ENCODE peak calls at places on chromosome 7, in eight cellular contexts. W, R, V, O, H, Z, S and J are unnamed samples.
A peak's percentile ranks its signal among the peaks of the same experiment; 100 is the strongest.

GRCh38 chr7:101169110-101169837 is 3.9 kb upstream of the VGF start:
- DNase-seq in H (no peak), O (no peak), Z (no peak), R (no peak), W (no peak), S (no peak), V (no peak), J (no peak)

GRCh38 chr7:35729061-35729783 is 34.3 kb upstream of the HERPUD2 start:
- DNase-seq in W (no peak), H (no peak), O (no peak), Z (no peak), V (no peak), S (no peak), R (no peak), J (no peak)

GRCh38 chr7:24821045-24821853 is 64.0 kb upstream of the GSDME start:
- DNase-seq in W (no peak), V (peak; percentile 96), S (peak; percentile 88), O (peak; percentile 95), Z (no peak), R (peak; percentile 20), H (peak; percentile 71), J (peak; percentile 80)

GRCh38 chr7:15358112-15358511 is 203.7 kb downstream of the AGMO start:
- DNase-seq in R (no peak), V (no peak), H (no peak), W (no peak), S (no peak), O (no peak), Z (no peak), J (no peak)

GRCh38 chr7:137572071-137572784 is 228.7 kb upstream of the PTN start:
- DNase-seq in V (no peak), S (no peak), R (no peak), H (no peak), W (no peak), O (no peak), Z (no peak), J (no peak)

GRCh38 chr7:7639847-7640220 is 718 bp upstream of the UMAD1 start:
- DNase-seq in O (no peak), W (no peak), S (no peak), H (no peak), R (no peak), Z (no peak), V (peak; percentile 2), J (no peak)

GRCh38 chr7:80066646-80067045 is 68.0 kb upstream of the GNAI1 start:
- DNase-seq in H (no peak), Z (no peak), R (no peak), W (no peak), O (no peak), S (no peak), V (no peak), J (no peak)

GRCh38 chr7:156929789-156930539 is 19.5 kb upstream of the NOM1 start:
- DNase-seq in S (no peak), W (no peak), R (no peak), V (no peak), H (no peak), O (no peak), Z (no peak), J (no peak)

GRCh38 chr7:91239171-91239604 is 25.0 kb upstream of the FZD1 start:
- DNase-seq in V (peak; percentile 84), O (no peak), H (no peak), R (no peak), Z (no peak), S (no peak), W (no peak), J (no peak)

GRCh38 chr7:31521336-31522010 is 7.6 kb downstream of the ITPRID1 start:
- DNase-seq in V (no peak), Z (no peak), S (no peak), H (no peak), W (no peak), O (no peak), R (no peak), J (no peak)

GRCh38 chr7:1812693-1813393 is 142.8 kb downstream of the ELFN1 start:
- DNase-seq in V (no peak), O (no peak), R (no peak), S (no peak), H (peak; percentile 59), Z (no peak), W (no peak), J (no peak)

GRCh38 chr7:96596120-96596826 is 113.4 kb downstream of the SEM1 start:
- DNase-seq in V (no peak), O (no peak), S (no peak), W (no peak), Z (no peak), H (no peak), R (no peak), J (no peak)

GRCh38 chr7:945556-946255 is 8.8 kb downstream of the ADAP1 start:
- DNase-seq in W (peak; percentile 88), V (no peak), O (peak; percentile 86), R (peak; percentile 8), Z (no peak), S (peak; percentile 97), H (peak; percentile 94), J (peak; percentile 61)

GRCh38 chr7:27193335-27194001 is 6.4 kb downstream of the HOXA13 start:
- DNase-seq in R (no peak), H (peak; percentile 22), V (no peak), Z (peak; percentile 12), W (no peak), S (no peak), O (no peak), J (peak; percentile 44)

GRCh38 chr7:137882261-137882668 is 35.5 kb upstream of the DGKI start:
- DNase-seq in R (no peak), O (peak; percentile 85), W (peak; percentile 19), H (no peak), S (no peak), Z (peak; percentile 58), V (peak; percentile 100), J (no peak)

GRCh38 chr7:98879198-98879988 is 1.1 kb downstream of the TRRAP start:
- DNase-seq in V (peak; percentile 17), W (no peak), R (peak; percentile 17), S (no peak), O (peak; percentile 27), Z (no peak), H (peak; percentile 66), J (peak; percentile 66)

GRCh38 chr7:70208236-70209063 is 610.2 kb downstream of the AUTS2 start:
- DNase-seq in H (no peak), V (no peak), S (no peak), O (no peak), W (no peak), Z (no peak), R (no peak), J (no peak)

DNA sequence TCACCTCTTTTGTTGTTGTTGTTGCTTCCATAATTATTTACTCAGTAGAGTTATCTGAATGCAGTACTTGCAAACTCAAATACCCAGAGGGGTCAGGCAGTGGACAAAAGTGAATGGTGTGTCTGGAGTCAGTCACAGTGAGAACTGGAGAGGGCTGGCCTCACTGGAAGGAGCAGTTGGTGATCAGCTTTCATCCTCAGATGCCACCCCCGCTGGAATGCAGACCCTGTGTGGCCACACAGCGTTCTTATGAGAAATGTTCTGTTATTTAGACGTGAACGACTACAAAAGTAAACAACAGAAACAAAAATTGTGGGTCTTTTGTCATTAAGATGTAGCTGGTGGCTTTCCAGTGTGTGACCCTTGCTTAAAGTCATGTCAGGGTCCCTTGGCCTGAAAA is 29.6 kb upstream of the VPS41 start:
- DNase-seq in S (no peak), H (no peak), W (no peak), R (no peak), V (no peak), O (no peak), Z (no peak), J (no peak)
- H3K4me1 ChIP-seq in S (no peaks in the 10 kb centered on the region), H (no peaks in the 10 kb centered on the region), W (no peaks in the 10 kb centered on the region), R (no peaks in the 10 kb centered on the region), V (no peaks in the 10 kb centered on the region), O (no peaks in the 10 kb centered on the region), Z (no peaks in the 10 kb centered on the region), J (no peaks in the 10 kb centered on the region)

GRCh38 chr7:55052081-55052480 is 33.3 kb downstream of the EGFR start:
- DNase-seq in Z (no peak), O (no peak), R (no peak), H (no peak), V (peak; percentile 96), S (no peak), W (no peak), J (no peak)
- H3K4me1 ChIP-seq in Z (peaks cover 3% of the 10 kb centered on the region), O (peaks cover 2% of the 10 kb centered on the region), R (peaks cover 29% of the 10 kb centered on the region), H (peaks cover 13% of the 10 kb centered on the region), V (peaks cover 49% of the 10 kb centered on the region), S (peaks cover 24% of the 10 kb centered on the region), W (peaks cover 37% of the 10 kb centered on the region), J (peaks cover 92% of the 10 kb centered on the region)

GRCh38 chr7:106018566-106019338 is 55.7 kb downstream of the CDHR3 start:
- DNase-seq in O (no peak), H (no peak), R (no peak), Z (no peak), V (peak; percentile 70), W (no peak), S (no peak), J (no peak)

GRCh38 chr7:106021211-106022067 is 58.4 kb downstream of the CDHR3 start:
- DNase-seq in S (no peak), Z (no peak), R (no peak), O (no peak), W (peak; percentile 25), V (peak; percentile 27), H (no peak), J (no peak)

GRCh38 chr7:106023369-106024322 is 60.6 kb downstream of the CDHR3 start:
- DNase-seq in V (no peak), W (no peak), H (no peak), S (no peak), R (no peak), Z (no peak), O (no peak), J (no peak)

GRCh38 chr7:106026101-106026500 is 63.0 kb downstream of the CDHR3 start:
- DNase-seq in H (no peak), O (no peak), V (no peak), R (no peak), Z (no peak), S (no peak), W (no peak), J (no peak)

GRCh38 chr7:106022193-106022821 is 59.2 kb downstream of the CDHR3 start:
- DNase-seq in R (no peak), W (no peak), O (no peak), Z (no peak), V (no peak), H (no peak), S (peak; percentile 61), J (no peak)
- H3K4me1 ChIP-seq in R (no peaks in the 10 kb centered on the region), W (no peaks in the 10 kb centered on the region), O (no peaks in the 10 kb centered on the region), Z (no peaks in the 10 kb centered on the region), V (peaks cover 13% of the 10 kb centered on the region), H (no peaks in the 10 kb centered on the region), S (no peaks in the 10 kb centered on the region), J (no peaks in the 10 kb centered on the region)

GRCh38 chr7:22373388-22373787 is 16.4 kb upstream of the RAPGEF5 start:
- DNase-seq in R (no peak), W (no peak), Z (no peak), S (no peak), O (no peak), H (no peak), V (no peak), J (no peak)

GRCh38 chr7:22373911-22374310 is 17.0 kb upstream of the RAPGEF5 start:
- DNase-seq in H (no peak), Z (no peak), W (no peak), R (no peak), O (no peak), V (no peak), S (no peak), J (no peak)

GRCh38 chr7:22375359-22376048 is 18.6 kb upstream of the RAPGEF5 start:
- DNase-seq in V (peak; percentile 11), R (no peak), O (no peak), S (no peak), W (no peak), H (no peak), Z (no peak), J (no peak)

GRCh38 chr7:22371878-22372277 is 14.9 kb upstream of the RAPGEF5 start:
- DNase-seq in O (no peak), R (no peak), V (no peak), S (no peak), W (no peak), Z (no peak), H (no peak), J (no peak)

GRCh38 chr7:22372863-22373262 is 15.9 kb upstream of the RAPGEF5 start:
- DNase-seq in O (no peak), R (no peak), H (no peak), S (no peak), Z (no peak), W (no peak), V (no peak), J (no peak)
- H3K4me1 ChIP-seq in O (no peaks in the 10 kb centered on the region), R (peaks cover 6% of the 10 kb centered on the region), H (no peaks in the 10 kb centered on the region), S (no peaks in the 10 kb centered on the region), Z (no peaks in the 10 kb centered on the region), W (no peaks in the 10 kb centered on the region), V (no peaks in the 10 kb centered on the region), J (peaks cover 6% of the 10 kb centered on the region)